ENCODE peak calls at places on chromosomes 7 and 10, in seven cellular contexts. S is AG04450, M is lower lobe of right lung, P is heart right ventricle, G is GM12865, D is nephron progenitor cell, V is GM10248. T is an unnamed sample.

GRCh38 chr10:8360365-8360764 is 305.9 kb downstream of the GATA3 start:
- DNase-seq in M (no peak), D (no peak), P (no peak), V (no peak), G (peak), S (no peak), T (no peak)

GRCh38 chr10:100713049-100713858 is 32.1 kb upstream of the PAX2 start:
- DNase-seq in P (no peak), G (no peak), D (no peak), M (no peak), V (no peak), S (no peak), T (no peak)

GRCh38 chr7:106057204-106057961 is 54.7 kb downstream of the SYPL1 start:
- DNase-seq in S (no peak), D (no peak), P (no peak), M (no peak), V (no peak), G (peak), T (no peak)

GRCh38 chr7:26376208-26376917 is 84.7 kb downstream of the SNX10 start:
- DNase-seq in P (peak), V (peak), S (no peak), M (peak), G (peak), D (peak), T (no peak)

GRCh38 chr7:142177869-142178268 is 66.4 kb downstream of the MGAM2 start:
- DNase-seq in P (no peak), M (no peak), G (no peak), S (no peak), V (no peak), D (no peak), T (no peak)

GRCh38 chr7:92253251-92253650 is 7.5 kb downstream of the ANKIB1 start:
- DNase-seq in V (no peak), D (no peak), G (no peak), P (no peak), M (no peak), S (no peak), T (no peak)

GRCh38 chr7:134480730-134481129 is 21.8 kb upstream of the AKR1B1 start:
- DNase-seq in M (no peak), P (no peak), S (no peak), V (no peak), G (no peak), D (no peak), T (no peak)

GRCh38 chr10:131127610-131128009 is 183.9 kb downstream of the TCERG1L start:
- DNase-seq in M (no peak), D (no peak), P (no peak), G (no peak), V (no peak), S (no peak), T (peak)

GRCh38 chr7:64562246-64562620 is 638 bp downstream of the ZNF680 start:
- DNase-seq in D (no peak), S (no peak), V (no peak), G (no peak), M (no peak), P (no peak), T (no peak)

GRCh38 chr7:82247814-82248433 is 195.7 kb downstream of the CACNA2D1 start:
- DNase-seq in D (no peak), S (no peak), V (peak), G (peak), M (no peak), P (no peak), T (no peak)

GRCh38 chr10:30812018-30812851 is 182.7 kb upstream of the LYZL2 start:
- DNase-seq in G (no peak), V (no peak), P (peak), M (no peak), D (no peak), S (peak), T (no peak)

GRCh38 chr7:103843689-103844480 is 145.6 kb downstream of the RELN start:
- DNase-seq in P (no peak), M (no peak), G (no peak), V (no peak), D (no peak), S (no peak), T (no peak)

GRCh38 chr7:66258409-66258808 is 53.3 kb downstream of the TPST1 start:
- DNase-seq in S (no peak), V (no peak), D (no peak), P (no peak), M (no peak), G (no peak), T (no peak)

GRCh38 chr7:108014747-108015682 is 12.1 kb upstream of the LAMB1 start:
- DNase-seq in M (no peak), P (no peak), D (no peak), V (no peak), S (peak), G (no peak), T (no peak)

GRCh38 chr10:73931767-73932624 is 21.1 kb downstream of the PLAU start:
- DNase-seq in V (peak), G (peak), M (peak), S (no peak), P (no peak), D (no peak), T (no peak)

GRCh38 chr7:39085590-39086049 is 107.9 kb downstream of the POU6F2 start:
- DNase-seq in M (no peak), D (peak), V (no peak), S (no peak), G (no peak), P (no peak), T (no peak)

GRCh38 chr7:80218723-80219122 is 84.1 kb downstream of the GNAI1 start:
- DNase-seq in D (no peak), M (no peak), G (no peak), V (no peak), S (peak), P (no peak), T (no peak)

GRCh38 chr7:30869794-30870491 is 41.7 kb upstream of the AQP1 start:
- DNase-seq in D (no peak), G (no peak), V (no peak), S (no peak), P (peak), M (no peak), T (no peak)

GRCh38 chr7:35556532-35557471 is 138.1 kb downstream of the HERPUD2 start:
- DNase-seq in M (no peak), V (no peak), D (no peak), S (no peak), P (no peak), G (no peak), T (no peak)

GRCh38 chr7:139620676-139621344 is 97.3 kb downstream of the CLEC2L start:
- DNase-seq in G (peak), M (no peak), V (peak), D (peak), S (no peak), P (no peak), T (no peak)

GRCh38 chr10:69315610-69316312 is 37.5 kb downstream of the HK1 start:
- DNase-seq in G (no peak), D (no peak), S (no peak), P (no peak), V (no peak), M (no peak), T (no peak)

GRCh38 chr7:116139807-116140206 is 70.5 kb upstream of the TES start:
- DNase-seq in G (no peak), S (no peak), M (no peak), P (no peak), V (no peak), D (no peak), T (no peak)

GRCh38 chr7:44163591-44163990 is 22.5 kb upstream of the MYL7 start:
- DNase-seq in P (no peak), G (no peak), D (no peak), V (no peak), S (peak), M (no peak), T (no peak)

GRCh38 chr7:22783421-22783820 is 39.2 kb downstream of the TOMM7 start:
- DNase-seq in D (no peak), S (no peak), V (no peak), G (no peak), P (no peak), M (no peak), T (no peak)

GRCh38 chr7:139735912-139736595 is 41.7 kb downstream of the HIPK2 start:
- DNase-seq in V (no peak), P (no peak), M (no peak), S (no peak), D (no peak), G (no peak), T (no peak)

GRCh38 chr10:132193907-132194552 is 7.3 kb downstream of the DPYSL4 start:
- DNase-seq in P (no peak), V (no peak), G (no peak), D (peak), S (no peak), M (peak), T (no peak)

GRCh38 chr10:124717911-124718734 is 26.1 kb downstream of the FAM53B start:
- DNase-seq in P (no peak), M (no peak), G (peak), S (no peak), V (peak), D (no peak), T (peak)

GRCh38 chr7:24075426-24075810 is 208.6 kb upstream of the NPY start:
- DNase-seq in V (no peak), P (no peak), D (no peak), G (no peak), M (no peak), S (no peak), T (no peak)

GRCh38 chr10:30357806-30358205 is 8.7 kb upstream of the MTPAP start:
- DNase-seq in S (no peak), V (no peak), G (no peak), D (no peak), P (no peak), M (no peak), T (no peak)

GRCh38 chr10:69869291-69869841 is 67.7 kb downstream of the COL13A1 start:
- DNase-seq in D (no peak), V (no peak), P (no peak), S (no peak), G (no peak), M (no peak), T (no peak)

GRCh38 chr10:115777646-115778045 is 495.4 kb downstream of the GFRA1 start:
- DNase-seq in G (no peak), M (no peak), S (no peak), D (no peak), P (no peak), V (no peak), T (no peak)

GRCh38 chr7:153047079-153047478 is 287.5 kb downstream of the ACTR3B start:
- DNase-seq in S (no peak), D (no peak), M (no peak), P (no peak), G (no peak), V (no peak), T (no peak)
- TF ChIP-seq CTCF in S (no peak), D (no peak), M (no peak), P (no peak), G (no peak), V (no peak), T (no peak)

GRCh38 chr7:73810991-73811360 is 19.8 kb upstream of the CLDN4 start:
- DNase-seq in S (no peak), P (no peak), V (no peak), M (peak), D (no peak), G (no peak), T (no peak)
- TF ChIP-seq CTCF in S (no peak), P (no peak), V (no peak), M (no peak), D (no peak), G (no peak), T (no peak)

DNA sequence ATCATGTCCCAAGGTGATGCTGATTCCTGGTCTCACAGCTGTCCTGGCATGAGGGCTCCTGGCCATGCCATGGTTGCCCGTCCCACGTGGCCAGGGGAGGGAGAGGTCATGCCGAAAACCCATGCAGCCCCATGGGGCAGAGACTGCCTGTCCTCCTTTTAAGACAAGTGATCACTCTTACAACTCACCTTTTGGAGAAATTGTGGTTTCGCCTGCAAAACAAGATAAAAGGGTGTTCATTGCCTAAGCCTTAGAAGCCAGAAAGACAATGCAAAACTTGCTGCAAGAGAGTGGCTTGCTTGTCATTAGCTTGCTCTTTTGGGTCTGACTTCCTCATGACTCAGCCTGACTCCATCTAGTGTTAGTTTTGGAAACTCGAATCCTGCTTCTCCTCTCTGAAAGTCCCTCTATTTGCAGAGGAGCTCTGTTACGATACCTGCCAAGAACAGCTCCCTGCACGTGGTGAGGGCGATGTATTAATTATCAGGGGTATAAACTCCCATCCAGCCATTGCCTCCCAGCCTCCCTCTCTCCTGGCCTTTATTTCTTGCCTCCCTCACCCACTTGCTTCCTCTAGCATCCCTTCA is 26.7 kb downstream of the TMEM273 start:
- DNase-seq in G (no peak), V (no peak), S (no peak), D (no peak), M (no peak), P (no peak), T (no peak)
- TF ChIP-seq CTCF in G (peak), V (no peak), S (peak), D (no peak), M (peak), P (no peak), T (peak)

DNA sequence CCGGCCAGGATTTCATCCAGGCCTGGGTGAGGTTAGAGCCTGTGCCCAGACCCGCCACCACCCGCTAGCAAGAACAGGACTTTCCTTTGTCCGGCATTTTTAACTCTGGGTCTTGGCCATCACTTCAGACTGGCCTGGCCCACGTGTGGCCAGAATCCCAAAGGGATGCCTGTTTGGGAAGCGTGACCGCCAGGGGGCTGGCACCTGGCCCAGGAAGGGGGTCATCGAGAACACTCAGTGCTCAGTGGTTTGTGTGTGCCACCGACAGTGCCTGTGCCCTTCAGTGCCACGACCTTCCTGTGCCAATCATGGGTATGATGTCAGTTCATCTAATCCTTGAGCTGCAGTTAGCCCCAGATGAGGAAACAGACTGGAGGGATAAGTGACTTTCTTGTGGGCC is 85.0 kb downstream of the ZMIZ1 start:
- DNase-seq in P (peak), G (no peak), M (no peak), V (no peak), S (no peak), D (no peak), T (no peak)
- TF ChIP-seq CTCF in P (no peak), G (no peak), M (no peak), V (no peak), S (no peak), D (no peak), T (no peak)

GRCh38 chr10:84258034-84258695 is 13.3 kb downstream of the RGR start:
- DNase-seq in M (no peak), P (no peak), V (no peak), S (no peak), D (no peak), G (no peak), T (no peak)

GRCh38 chr10:84254552-84255137 is 9.8 kb downstream of the RGR start:
- DNase-seq in G (no peak), S (no peak), M (no peak), P (no peak), V (no peak), D (no peak), T (no peak)

GRCh38 chr10:84261236-84261635 is 16.4 kb downstream of the RGR start:
- DNase-seq in V (no peak), M (no peak), G (no peak), P (no peak), S (no peak), D (no peak), T (no peak)

GRCh38 chr10:84257343-84258020 is 12.6 kb downstream of the RGR start:
- DNase-seq in P (no peak), D (no peak), G (no peak), S (no peak), M (no peak), V (no peak), T (no peak)

GRCh38 chr10:84256510-84257342 is 11.9 kb downstream of the RGR start:
- DNase-seq in P (peak), G (peak), V (peak), D (peak), M (no peak), S (no peak), T (no peak)
- TF ChIP-seq CTCF in P (peak), G (peak), V (peak), D (peak), M (peak), S (peak), T (peak)

GRCh38 chr10:71748671-71749191 is 24.6 kb downstream of the VSIR start:
- DNase-seq in P (peak), V (peak), M (peak), D (no peak), G (peak), S (no peak), T (peak)
- TF ChIP-seq CTCF in P (no peak), V (no peak), M (peak), D (no peak), G (no peak), S (no peak), T (no peak)

T was measured in CD14-positive monocyte.